ENCODE peak calls at places on chromosomes 4 and X, in five cellular contexts. Y is COR-L47, S is NCI-H2029, V is HCT116, J is LHCN-M2. K is an unnamed sample.

GRCh38 chr4:187276786-187277408 is 553.2 kb upstream of the FAT1 start:
- DNase-seq in Y (no peak), J (peak; percentile 54), V (no peak), S (no peak), K (no peak)

GRCh38 chr4:108466936-108467902 is 153.2 kb upstream of the RPL34 start:
- DNase-seq in J (peak; percentile 93), V (peak; percentile 6), Y (no peak), S (no peak), K (no peak)

GRCh38 chr4:10032625-10033024 is 11.3 kb upstream of the SLC2A9 start:
- DNase-seq in S (peak; percentile 36), V (peak; percentile 13), Y (no peak), J (peak; percentile 75), K (no peak)

GRCh38 chr4:123438031-123438430 is 41.4 kb downstream of the SPRY1 start:
- DNase-seq in V (no peak), J (no peak), S (no peak), Y (no peak), K (no peak)

GRCh38 chrX:45843518-45843917 is 642.8 kb upstream of the DIPK2B start:
- DNase-seq in J (no peak), V (no peak), S (no peak), Y (no peak), K (no peak)

GRCh38 chr4:24781999-24782745 is 13.2 kb upstream of the SOD3 start:
- DNase-seq in V (no peak), S (no peak), Y (no peak), J (no peak), K (no peak)

GRCh38 chrX:148588649-148589310 is 88.4 kb downstream of the AFF2 start:
- DNase-seq in J (peak; percentile 69), Y (no peak), V (no peak), S (no peak), K (no peak)

GRCh38 chr4:145635117-145635516 is 15.9 kb downstream of the MMAA start:
- DNase-seq in V (no peak), Y (no peak), J (no peak), S (no peak), K (no peak)

GRCh38 chrX:150635952-150636351 is 57.2 kb upstream of the MTMR1 start:
- DNase-seq in V (no peak), J (peak; percentile 82), S (no peak), Y (no peak), K (peak; percentile 13)

GRCh38 chrX:14896273-14896672 is 23.1 kb downstream of the MOSPD2 start:
- DNase-seq in S (no peak), Y (no peak), J (no peak), V (no peak), K (no peak)

GRCh38 chrX:97895751-97896150 is 1012.0 kb downstream of the RPA4 start:
- DNase-seq in J (no peak), Y (no peak), S (no peak), V (no peak), K (no peak)

GRCh38 chrX:122187065-122187464 is 997.0 kb upstream of the GRIA3 start:
- DNase-seq in Y (no peak), V (no peak), J (no peak), S (no peak), K (no peak)

GRCh38 chrX:130916636-130917422 is 13.8 kb upstream of the ENOX2 start:
- DNase-seq in Y (no peak), S (peak; percentile 1), V (peak; percentile 47), J (peak; percentile 25), K (peak; percentile 17)

GRCh38 chr4:87342872-87343271 is 20.2 kb upstream of the HSD17B13 start:
- DNase-seq in Y (no peak), V (no peak), S (no peak), J (no peak), K (no peak)

GRCh38 chrX:18676470-18676869 is 4.6 kb upstream of the RS1 start:
- DNase-seq in S (no peak), V (no peak), Y (no peak), J (peak; percentile 21), K (no peak)

GRCh38 chr4:71711985-71712348 is 71.9 kb downstream of the GC start:
- DNase-seq in S (no peak), J (no peak), Y (no peak), V (no peak), K (no peak)

GRCh38 chr4:145041378-145041777 is 56.6 kb downstream of the ANAPC10 start:
- DNase-seq in Y (no peak), S (no peak), J (no peak), V (no peak), K (no peak)

GRCh38 chrX:13803116-13803515 is 13.8 kb downstream of the GPM6B start:
- DNase-seq in Y (no peak), V (no peak), J (no peak), S (no peak), K (no peak)

GRCh38 chr4:37561803-37562207 is 124.4 kb downstream of the RELL1 start:
- DNase-seq in V (no peak), S (no peak), Y (peak; percentile 57), J (peak; percentile 6), K (peak; percentile 94)

GRCh38 chr4:58456727-58457384 is 1346.7 kb upstream of the IGFBP7 start:
- DNase-seq in V (no peak), S (no peak), J (no peak), Y (no peak), K (no peak)

GRCh38 chr4:40843696-40844095 is 93.9 kb downstream of the NSUN7 start:
- DNase-seq in Y (no peak), S (no peak), V (no peak), J (no peak), K (no peak)

GRCh38 chrX:144327515-144327914 is 443.6 kb downstream of the UBE2NL start:
- DNase-seq in V (no peak), J (peak; percentile 0), Y (no peak), S (no peak), K (no peak)

GRCh38 chr4:41185614-41186609 is 28.4 kb downstream of the APBB2 start:
- DNase-seq in Y (no peak), V (no peak), J (no peak), S (no peak), K (peak; percentile 65)

GRCh38 chr4:153067376-153067775 is 131.3 kb downstream of the FHDC1 start:
- DNase-seq in V (no peak), J (peak; percentile 34), S (no peak), Y (no peak), K (no peak)

K was measured in keratinocyte.